ENCODE peak calls at places on chromosomes 16 and 17, in six cellular contexts. Y is HT1080; C is T-helper 1 cell; U is CD8-positive, alpha-beta memory T cell; N is LoVo; Q is stimulated activated CD8-positive, alpha-beta memory T cell treated with anti-CD3 and anti-CD28 coated beads, Interleukin-4, amount 100 ng/mL, for 48 hours. F is an unnamed sample.

GRCh38 chr16:53052519-53053501 is at the start of gene CHD9NB:
- DNase-seq in C (no peak), U (no peak), Y (peak; percentile 98), Q (peak; percentile 23), N (peak; percentile 89), F (peak; percentile 66)

GRCh38 chr16:68993885-68994284 is 111.6 kb upstream of the HAS3 start:
- DNase-seq in U (no peak), Y (peak; percentile 76), N (peak; percentile 68), Q (no peak), C (no peak), F (no peak)

GRCh38 chr17:72421128-72422092 is 300.6 kb downstream of the SOX9 start:
- DNase-seq in C (no peak), U (no peak), N (peak; percentile 96), Y (peak; percentile 99), Q (peak; percentile 47), F (peak; percentile 70)

GRCh38 chr16:55496509-55497145 is 12.2 kb upstream of the LPCAT2 start:
- DNase-seq in Y (no peak), C (no peak), Q (no peak), U (no peak), N (no peak), F (no peak)

GRCh38 chr17:2064511-2064910 is 9.6 kb downstream of the HIC1 start:
- DNase-seq in U (no peak), N (no peak), Y (no peak), C (no peak), Q (no peak), F (no peak)

GRCh38 chr17:29168079-29168758 is 12.0 kb downstream of the MYO18A start:
- DNase-seq in C (no peak), Q (no peak), N (no peak), U (no peak), Y (no peak), F (no peak)

GRCh38 chr16:19829844-19830703 is 54.6 kb downstream of the GPRC5B start:
- DNase-seq in N (no peak), U (no peak), Y (no peak), Q (no peak), C (no peak), F (no peak)

GRCh38 chr16:2752850-2753522 is 548 bp downstream of the SRRM2 start:
- DNase-seq in U (no peak), C (peak; percentile 57), Q (peak; percentile 78), N (peak; percentile 84), Y (no peak), F (no peak)

GRCh38 chr17:17401271-17401781 is 75.5 kb upstream of the MED9 start:
- DNase-seq in Q (peak; percentile 38), U (no peak), N (no peak), Y (peak; percentile 78), C (no peak), F (no peak)

GRCh38 chr16:13005836-13006235 is 104.4 kb downstream of the SHISA9 start:
- DNase-seq in C (no peak), Y (no peak), Q (no peak), N (no peak), U (no peak), F (no peak)

GRCh38 chr17:46002311-46002972 is 3.4 kb downstream of the STH start:
- DNase-seq in C (peak; percentile 58), U (peak; percentile 66), N (peak; percentile 62), Y (peak; percentile 71), Q (peak; percentile 86), F (peak; percentile 61)

GRCh38 chr16:75099738-75100615 is 16.6 kb downstream of the LDHD start:
- DNase-seq in Q (peak; percentile 63), U (peak; percentile 26), C (no peak), N (no peak), Y (peak; percentile 71), F (no peak)